ENCODE peak calls at places on chromosomes 2 and 18, in four cellular contexts. L, O, Q and F are unnamed samples.

GRCh38 chr2:186129767-186130581 is 356.1 kb upstream of the ZC3H15 start:
- DNase-seq in Q (peak; percentile 68), O (no peak), L (no peak), F (no peak)

GRCh38 chr2:9975805-9976447 is 24.4 kb downstream of the GRHL1 start:
- DNase-seq in L (no peak), O (no peak), Q (peak; percentile 96), F (no peak)

GRCh38 chr2:222561817-222562424 is 94.0 kb downstream of the FARSB start:
- DNase-seq in O (no peak), Q (peak; percentile 72), L (no peak), F (no peak)

GRCh38 chr2:207219716-207220414 is 54.1 kb upstream of the KLF7 start:
- DNase-seq in O (no peak), L (no peak), Q (peak; percentile 86), F (no peak)

GRCh38 chr18:46771141-46771540 is 14.3 kb upstream of the ST8SIA5 start:
- DNase-seq in L (no peak), Q (no peak), O (no peak), F (no peak)

GRCh38 chr18:11251891-11252270 is 102.5 kb upstream of the PIEZO2 start:
- DNase-seq in Q (peak; percentile 22), L (no peak), O (no peak), F (no peak)

GRCh38 chr2:80028051-80028450 is 276.5 kb downstream of the LRRTM1 start:
- DNase-seq in Q (no peak), O (no peak), L (no peak), F (no peak)

GRCh38 chr2:73703675-73704074 is 33.5 kb downstream of the TPRKB start:
- DNase-seq in O (no peak), L (no peak), Q (no peak), F (no peak)

GRCh38 chr18:10463741-10464140 is 9.3 kb downstream of the APCDD1 start:
- DNase-seq in Q (no peak), L (no peak), O (no peak), F (no peak)

GRCh38 chr2:54360055-54360792 is 95.9 kb upstream of the SPTBN1 start:
- DNase-seq in Q (peak; percentile 76), O (no peak), L (no peak), F (no peak)

GRCh38 chr2:238139141-238139840 is 823 bp downstream of the KLHL30 start:
- DNase-seq in L (peak; percentile 80), Q (no peak), O (no peak), F (peak; percentile 76)

GRCh38 chr2:230602562-230603230 is 109.9 kb upstream of the CAB39 start:
- DNase-seq in Q (no peak), L (no peak), O (peak; percentile 38), F (no peak)

GRCh38 chr2:15284601-15285000 is 276.5 kb downstream of the NBAS start:
- DNase-seq in O (no peak), L (no peak), Q (no peak), F (no peak)

GRCh38 chr18:79598046-79598884 is 81.3 kb upstream of the CTDP1 start:
- DNase-seq in Q (no peak), O (no peak), L (peak; percentile 4), F (peak; percentile 67)

GRCh38 chr2:71455011-71455740 is 1.8 kb downstream of the DYSF start:
- DNase-seq in O (no peak), L (no peak), Q (no peak), F (no peak)

GRCh38 chr2:74497777-74498499 is 1.5 kb downstream of the LBX2 start:
- DNase-seq in O (no peak), L (no peak), Q (no peak), F (peak; percentile 88)

GRCh38 chr2:25711641-25712369 is 38.4 kb upstream of the DTNB start:
- DNase-seq in O (no peak), Q (no peak), L (no peak), F (no peak)

GRCh38 chr2:233974530-233975071 is 57.4 kb downstream of the TRPM8 start:
- DNase-seq in Q (peak; percentile 93), L (peak; percentile 70), O (no peak), F (no peak)

GRCh38 chr18:47975105-47975504 is 44.6 kb upstream of the SMAD2 start:
- DNase-seq in L (no peak), O (no peak), Q (no peak), F (no peak)

GRCh38 chr2:64743739-64744330 is 90.1 kb upstream of the SERTAD2 start:
- DNase-seq in O (no peak), Q (no peak), L (no peak), F (no peak)
- H3K27me3 ChIP-seq in O (no peaks in the 10 kb centered on the region), Q (no peaks in the 10 kb centered on the region), L (no peaks in the 10 kb centered on the region), F (no peaks in the 10 kb centered on the region)

GRCh38 chr18:76259726-76260125 is 235.3 kb downstream of the ZNF516 start:
- DNase-seq in L (no peak), O (no peak), Q (peak; percentile 11), F (no peak)
- H3K27me3 ChIP-seq in L (peaks cover 8% of the 10 kb centered on the region), O (no peaks in the 10 kb centered on the region), Q (peaks cover 2% of the 10 kb centered on the region), F (no peaks in the 10 kb centered on the region)

DNA sequence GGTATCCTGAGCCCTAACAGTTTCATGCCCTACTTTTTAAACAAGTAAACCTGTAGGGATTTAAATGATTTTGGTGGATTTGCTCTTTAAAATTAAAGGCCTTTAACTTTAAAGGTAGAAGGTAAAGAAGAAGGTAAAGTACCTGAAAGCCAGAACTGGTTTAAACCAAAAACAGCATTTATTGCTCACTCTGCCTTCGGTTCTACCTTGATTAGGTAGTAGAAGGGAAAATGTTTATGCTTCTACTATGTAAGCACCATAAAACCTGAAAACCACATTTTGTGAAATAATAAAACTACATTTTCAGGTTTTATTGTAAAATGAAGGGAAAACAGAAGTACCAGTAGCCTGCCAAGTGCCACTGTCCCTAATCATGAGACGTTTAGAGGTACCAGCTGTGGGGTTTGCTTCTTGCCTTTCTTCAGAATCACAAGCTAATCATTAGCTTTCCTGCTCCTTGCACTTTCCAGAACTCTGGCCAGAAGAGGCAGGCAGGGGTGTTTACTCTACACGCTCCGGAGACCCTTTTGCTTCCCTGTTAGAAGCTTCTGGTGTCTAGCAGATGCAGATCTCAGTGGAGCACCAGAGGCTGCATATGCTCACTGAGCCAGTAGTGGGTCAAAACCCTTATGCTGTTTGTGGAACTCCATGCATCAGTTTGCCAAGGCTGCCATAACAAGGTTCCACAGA is 33.3 kb downstream of the RPIA start:
- DNase-seq in L (no peak), Q (no peak), O (no peak), F (no peak)
- H3K27me3 ChIP-seq in L (no peaks in the 10 kb centered on the region), Q (no peaks in the 10 kb centered on the region), O (no peaks in the 10 kb centered on the region), F (no peaks in the 10 kb centered on the region)

DNA sequence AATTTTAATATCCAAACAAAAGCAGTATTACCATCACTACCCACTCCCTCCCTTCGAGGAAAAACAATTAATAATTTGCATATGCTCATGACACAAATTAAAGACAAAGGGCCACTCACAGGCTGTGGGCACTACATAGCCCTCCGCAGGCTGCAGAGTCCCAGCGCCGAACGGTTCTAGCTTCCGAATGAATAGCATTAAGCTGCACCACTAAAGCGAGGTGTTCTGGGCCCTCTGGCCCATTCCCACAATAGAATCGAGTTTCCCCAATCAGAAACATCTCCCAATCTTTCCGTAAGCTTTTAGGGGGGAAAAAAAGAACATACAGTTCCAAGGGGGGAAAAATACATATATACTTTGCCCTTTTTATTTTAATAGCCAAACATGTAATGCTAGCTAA is 14.5 kb upstream of the SIX3 start:
- DNase-seq in O (no peak), Q (no peak), L (no peak), F (no peak)
- H3K27me3 ChIP-seq in O (peaks cover 56% of the 10 kb centered on the region), Q (peaks cover 73% of the 10 kb centered on the region), L (peaks cover 28% of the 10 kb centered on the region), F (peaks cover 86% of the 10 kb centered on the region)

GRCh38 chr2:30098271-30099005 is 48.4 kb upstream of the YPEL5 start:
- DNase-seq in L (no peak), O (no peak), Q (no peak), F (no peak)

GRCh38 chr2:30096451-30096850 is 50.4 kb upstream of the YPEL5 start:
- DNase-seq in Q (no peak), O (no peak), L (no peak), F (no peak)

DNA sequence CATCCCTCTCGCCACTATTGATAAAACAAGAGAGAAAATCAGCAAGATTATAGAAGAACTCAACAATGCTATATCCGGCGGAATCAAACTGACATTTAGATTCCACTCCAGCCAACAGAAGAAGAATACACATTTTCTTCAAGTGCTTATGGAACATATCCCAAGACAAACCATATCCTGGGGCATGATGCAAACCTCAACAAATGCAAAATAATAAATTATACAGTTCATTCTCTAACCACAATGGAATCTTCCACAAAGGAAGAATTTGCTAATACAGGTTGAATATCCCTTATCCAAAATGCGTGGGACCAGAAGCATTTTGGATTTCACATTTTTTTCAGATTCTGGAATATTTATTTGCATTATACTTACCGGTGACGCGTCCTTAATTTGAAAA is 51.4 kb upstream of the YPEL5 start:
- DNase-seq in L (no peak), Q (no peak), O (no peak), F (no peak)
- H3K27me3 ChIP-seq in L (peaks cover 2% of the 10 kb centered on the region), Q (no peaks in the 10 kb centered on the region), O (peaks cover 4% of the 10 kb centered on the region), F (peaks cover 41% of the 10 kb centered on the region)

DNA sequence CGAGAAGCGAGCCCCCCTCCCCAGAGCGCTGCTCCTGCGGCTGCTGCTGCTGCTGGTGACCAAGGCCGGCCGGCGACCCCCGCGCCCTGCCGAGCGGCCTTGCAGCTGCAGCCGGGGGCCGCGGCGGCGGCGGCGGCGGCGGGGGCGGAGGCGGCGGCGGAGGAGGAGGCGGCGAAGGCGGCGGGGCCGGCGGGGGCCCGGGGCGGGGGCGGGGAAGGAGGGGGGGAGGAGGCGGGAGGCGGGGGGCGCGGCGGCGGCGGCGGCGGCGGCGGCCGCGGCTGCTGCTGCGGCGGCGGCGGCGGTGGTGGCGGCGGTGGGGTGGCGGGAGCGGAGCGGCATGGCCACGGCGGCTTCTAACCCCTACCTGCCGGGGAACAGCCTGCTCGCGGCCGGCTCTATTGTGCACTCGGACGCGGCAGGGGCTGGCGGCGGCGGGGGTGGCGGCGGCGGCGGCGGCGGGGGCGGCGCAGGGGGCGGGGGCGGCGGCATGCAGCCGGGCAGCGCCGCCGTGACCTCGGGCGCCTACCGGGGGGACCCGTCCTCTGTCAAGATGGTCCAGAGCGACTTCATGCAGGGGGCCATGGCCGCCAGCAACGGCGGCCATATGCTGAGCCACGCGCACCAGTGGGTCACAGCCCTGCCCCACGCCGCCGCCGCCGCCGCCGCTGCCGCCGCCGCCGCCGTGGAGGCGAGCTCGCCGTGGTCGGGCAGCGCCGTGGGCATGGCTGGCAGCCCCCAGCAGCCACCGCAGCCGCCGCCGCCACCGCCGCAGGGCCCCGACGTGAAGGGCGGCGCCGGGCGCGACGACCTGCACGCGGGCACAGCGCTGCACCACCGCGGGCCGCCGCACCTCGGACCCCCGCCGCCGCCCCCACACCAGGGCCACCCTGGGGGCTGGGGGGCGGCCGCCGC is 1.5 kb downstream of the POU3F3 start:
- DNase-seq in Q (no peak), O (no peak), L (no peak), F (no peak)
- H3K27me3 ChIP-seq in Q (peaks cover 40% of the 10 kb centered on the region), O (peaks cover 47% of the 10 kb centered on the region), L (peaks cover 49% of the 10 kb centered on the region), F (peaks cover 83% of the 10 kb centered on the region)

GRCh38 chr2:44884231-44884630 is 57.3 kb upstream of the SIX3 start:
- DNase-seq in L (no peak), Q (no peak), O (no peak), F (no peak)
- H3K27me3 ChIP-seq in L (no peaks in the 10 kb centered on the region), Q (peaks cover 9% of the 10 kb centered on the region), O (peaks cover 3% of the 10 kb centered on the region), F (peaks cover 64% of the 10 kb centered on the region)